ENCODE peak calls at places on chromosomes 11 and 22, in four cellular contexts. X is right cardiac atrium; Y is activated naive CD4-positive, alpha-beta T cell; D is activated T-cell treated with anti-CD3 and anti-CD28 coated beads, Interleukin-2, amount 50 U/mL, for 72 hours. S is an unnamed sample.

GRCh38 chr11:120424185-120424969 is 87.2 kb upstream of the GRIK4 start:
- DNase-seq in X (no peak), Y (no peak), D (no peak), S (no peak)

GRCh38 chr22:23525510-23525909 is 54.6 kb downstream of the IGLL1 start:
- DNase-seq in X (peak; percentile 42), Y (no peak), D (no peak), S (no peak)

GRCh38 chr22:35367331-35367886 is 13.5 kb upstream of the HMOX1 start:
- DNase-seq in X (no peak), Y (no peak), D (no peak), S (no peak)

GRCh38 chr11:74037309-74037708 is 28.4 kb upstream of the UCP3 start:
- DNase-seq in X (no peak), Y (no peak), D (no peak), S (no peak)

GRCh38 chr11:124569697-124570096 is at the start of gene OR8A1:
- DNase-seq in X (no peak), Y (no peak), D (no peak), S (no peak)

GRCh38 chr11:120123946-120124345 is 14.0 kb downstream of the TRIM29 start:
- DNase-seq in X (no peak), Y (no peak), D (no peak), S (no peak)

GRCh38 chr11:2194877-2195755 is 23.5 kb upstream of the TH start:
- DNase-seq in X (peak; percentile 70), Y (peak; percentile 15), D (peak; percentile 56), S (peak; percentile 74)

GRCh38 chr11:22800482-22800881 is 29.1 kb downstream of the SVIP start:
- DNase-seq in X (no peak), Y (no peak), D (no peak), S (no peak)

GRCh38 chr22:38313384-38313955 is 3.8 kb downstream of the CSNK1E start:
- DNase-seq in X (peak; percentile 92), Y (no peak), D (no peak), S (no peak)

GRCh38 chr22:44202261-44202789 is 21.6 kb downstream of the PARVG start:
- DNase-seq in X (no peak), Y (no peak), D (no peak), S (no peak)

GRCh38 chr11:64918056-64918455 is 1.0 kb upstream of the ATG2A start:
- DNase-seq in X (no peak), Y (no peak), D (no peak), S (no peak)

GRCh38 chr11:122333476-122333875 is 217.5 kb upstream of the BLID start:
- DNase-seq in X (no peak), Y (no peak), D (no peak), S (no peak)

GRCh38 chr11:62705401-62705800 is 1.8 kb downstream of the BSCL2 start:
- DNase-seq in X (peak; percentile 51), Y (no peak), D (no peak), S (no peak)

GRCh38 chr11:15944460-15944859 is 411.9 kb downstream of the SOX6 start:
- DNase-seq in X (no peak), Y (no peak), D (no peak), S (no peak)

GRCh38 chr11:61035086-61035835 is 63.8 kb downstream of the CD6 start:
- DNase-seq in X (no peak), Y (no peak), D (no peak), S (no peak)

GRCh38 chr11:16895306-16895705 is 118.9 kb downstream of the PLEKHA7 start:
- DNase-seq in X (no peak), Y (no peak), D (no peak), S (no peak)

GRCh38 chr11:131095501-131096185 is 179.4 kb upstream of the SNX19 start:
- DNase-seq in X (no peak), Y (no peak), D (no peak), S (no peak)

GRCh38 chr11:64227405-64227956 is 1.4 kb downstream of the NUDT22 start:
- DNase-seq in X (peak; percentile 30), Y (no peak), D (no peak), S (no peak)

GRCh38 chr22:43031617-43032016 is 16.7 kb upstream of the PACSIN2 start:
- DNase-seq in X (no peak), Y (no peak), D (no peak), S (no peak)

GRCh38 chr11:132911186-132911585 is 621.1 kb downstream of the OPCML start:
- DNase-seq in X (no peak), Y (no peak), D (no peak), S (no peak)

GRCh38 chr11:68202165-68202564 is 10.9 kb downstream of the KMT5B start:
- DNase-seq in X (no peak), Y (no peak), D (no peak), S (no peak)

GRCh38 chr11:130636672-130637463 is 188.4 kb downstream of the ADAMTS15 start:
- DNase-seq in X (no peak), Y (no peak), D (no peak), S (peak; percentile 17)

GRCh38 chr11:1576825-1577224 is 4.8 kb upstream of the DUSP8 start:
- DNase-seq in X (no peak), Y (no peak), D (no peak), S (no peak)

GRCh38 chr11:47852053-47852452 is 3.9 kb upstream of the NUP160 start:
- DNase-seq in X (no peak), Y (no peak), D (no peak), S (no peak)

GRCh38 chr11:102398297-102398696 is 51.3 kb downstream of the BIRC2 start:
- DNase-seq in X (no peak), Y (no peak), D (no peak), S (no peak)

GRCh38 chr11:79083346-79083745 is 357.5 kb downstream of the TENM4 start:
- DNase-seq in X (no peak), Y (no peak), D (no peak), S (no peak)

GRCh38 chr11:115338476-115338875 is 165.7 kb downstream of the CADM1 start:
- DNase-seq in X (no peak), Y (no peak), D (no peak), S (no peak)

GRCh38 chr22:26709617-26710390 is 52.4 kb downstream of the MIAT start:
- DNase-seq in X (no peak), Y (no peak), D (no peak), S (no peak)

GRCh38 chr22:42433754-42434153 is 1.6 kb upstream of the NFAM1 start:
- DNase-seq in X (no peak), Y (no peak), D (no peak), S (no peak)

GRCh38 chr11:89491141-89491690 is at the start of gene NOX4:
- DNase-seq in X (peak; percentile 90), Y (no peak), D (no peak), S (no peak)

GRCh38 chr11:86360775-86361395 is 13.8 kb upstream of the CCDC81 start:
- DNase-seq in X (no peak), Y (no peak), D (no peak), S (no peak)

GRCh38 chr11:132278801-132279574 is 908.6 kb downstream of the NTM start:
- DNase-seq in X (no peak), Y (no peak), D (no peak), S (peak; percentile 43)

S was measured in GM13977.